ENCODE peak calls at places on chromosomes 16 and 17, in eight cellular contexts. Z is anterior cingulate cortex; J is esophagus squamous epithelium; M is effector CD4-positive, alpha-beta T cell; C is left ventricle myocardium superior; N is colonic mucosa; L is endothelial cell; Y is occipital lobe. T is an unnamed sample.

GRCh38 chr17:73192219-73192893 is 499 bp upstream of the COG1 start:
- DNase-seq in L (peak), Z (peak), N (peak), M (peak), C (peak), J (no peak), Y (peak), T (peak)

GRCh38 chr17:76188213-76189060 is 47.4 kb upstream of the FOXJ1 start:
- DNase-seq in N (no peak), L (no peak), Z (no peak), Y (no peak), C (no peak), M (no peak), J (no peak), T (no peak)

GRCh38 chr16:56368545-56368944 is 56.8 kb downstream of the AMFR start:
- DNase-seq in L (no peak), Z (no peak), M (no peak), C (no peak), N (no peak), J (no peak), Y (no peak), T (no peak)

GRCh38 chr16:80570106-80570478 is 29.3 kb downstream of the DYNLRB2 start:
- DNase-seq in L (no peak), J (no peak), N (no peak), M (no peak), Z (no peak), Y (no peak), C (no peak), T (no peak)

GRCh38 chr16:55323637-55324490 is at the start of gene IRX6:
- DNase-seq in M (no peak), J (no peak), Y (no peak), C (peak), L (peak), Z (no peak), N (no peak), T (peak)

GRCh38 chr16:50858376-50858775 is 116.5 kb downstream of the CYLD start:
- DNase-seq in C (no peak), Z (no peak), Y (no peak), M (no peak), J (no peak), L (no peak), N (no peak), T (no peak)

GRCh38 chr17:64780096-64781012 is 118.2 kb upstream of the SMURF2 start:
- DNase-seq in N (peak), Y (no peak), L (peak), J (no peak), C (peak), M (peak), Z (no peak), T (peak)

GRCh38 chr17:7440113-7440822 is 956 bp downstream of the FGF11 start:
- DNase-seq in C (peak), Y (no peak), Z (no peak), L (no peak), N (peak), J (no peak), M (no peak), T (peak)

GRCh38 chr17:52096056-52096455 is 62.5 kb downstream of the CA10 start:
- DNase-seq in C (no peak), L (no peak), Y (no peak), J (no peak), N (no peak), Z (no peak), M (no peak), T (no peak)

GRCh38 chr16:29710227-29711219 is 31.5 kb downstream of the QPRT start:
- DNase-seq in M (peak), Z (no peak), J (no peak), C (no peak), L (peak), N (peak), Y (no peak), T (no peak)

GRCh38 chr17:66976781-66977201 is 12.3 kb downstream of the CACNG4 start:
- DNase-seq in M (no peak), L (no peak), J (no peak), Z (no peak), C (peak), N (no peak), Y (no peak), T (no peak)

GRCh38 chr17:61581611-61582349 is 9.2 kb downstream of the NACA2 start:
- DNase-seq in L (no peak), C (no peak), Z (no peak), J (no peak), Y (no peak), N (no peak), M (no peak), T (no peak)

GRCh38 chr16:22284637-22285515 is 12.3 kb upstream of the POLR3E start:
- DNase-seq in M (no peak), C (no peak), L (no peak), J (no peak), Y (no peak), N (no peak), Z (no peak), T (no peak)

GRCh38 chr17:5516060-5516792 is 29.9 kb downstream of the MIS12 start:
- DNase-seq in L (no peak), C (no peak), M (no peak), J (no peak), Z (no peak), N (no peak), Y (no peak), T (no peak)

GRCh38 chr16:54783226-54783625 is 147.4 kb upstream of the IRX5 start:
- DNase-seq in N (no peak), M (no peak), J (no peak), C (no peak), Z (no peak), Y (no peak), L (no peak), T (no peak)

GRCh38 chr16:89199241-89200123 is 855 bp downstream of the SLC22A31 start:
- DNase-seq in Z (no peak), L (no peak), J (no peak), N (no peak), Y (no peak), M (no peak), C (no peak), T (no peak)

GRCh38 chr17:9071921-9072503 is 50.7 kb downstream of the NTN1 start:
- DNase-seq in L (no peak), Y (no peak), M (no peak), J (no peak), C (no peak), Z (no peak), N (no peak), T (no peak)

GRCh38 chr17:80891096-80892018 is 100.3 kb upstream of the CHMP6 start:
- DNase-seq in L (no peak), N (no peak), J (no peak), C (peak), Y (peak), Z (no peak), M (peak), T (no peak)

GRCh38 chr16:23188911-23189310 is 6.4 kb downstream of the SCNN1G start:
- DNase-seq in L (no peak), Z (no peak), N (no peak), J (no peak), M (no peak), Y (no peak), C (no peak), T (no peak)

GRCh38 chr17:81036128-81036891 is 1.4 kb downstream of the BAIAP2 start:
- DNase-seq in N (no peak), L (no peak), J (no peak), M (no peak), Y (no peak), Z (no peak), C (peak), T (no peak)

GRCh38 chr16:76583466-76583865 is 306.3 kb downstream of the CNTNAP4 start:
- DNase-seq in L (no peak), M (no peak), C (peak), Z (peak), J (no peak), N (no peak), Y (peak), T (no peak)

GRCh38 chr16:88678224-88678979 is 7.9 kb downstream of the SNAI3 start:
- DNase-seq in L (no peak), J (no peak), M (no peak), Y (no peak), Z (no peak), C (no peak), N (no peak), T (no peak)

GRCh38 chr17:78892936-78893379 is 10.0 kb downstream of the CEP295NL start:
- DNase-seq in Y (no peak), J (no peak), L (no peak), N (no peak), C (no peak), M (no peak), Z (no peak), T (no peak)

GRCh38 chr17:67390646-67391480 is 13.8 kb downstream of the PITPNC1 start:
- DNase-seq in Z (peak), Y (peak), M (peak), L (no peak), C (no peak), J (no peak), N (no peak), T (no peak)

GRCh38 chr17:75557075-75557851 is 30.3 kb upstream of the MYO15B start:
- DNase-seq in L (no peak), Y (peak), M (no peak), J (no peak), N (peak), Z (peak), C (no peak), T (no peak)

GRCh38 chr17:42849451-42850157 is 1.4 kb upstream of the AOC3 start:
- DNase-seq in M (no peak), N (no peak), L (no peak), Z (no peak), Y (no peak), C (no peak), J (no peak), T (no peak)

GRCh38 chr16:30996324-30996999 is 11.5 kb downstream of the HSD3B7 start:
- DNase-seq in C (no peak), J (no peak), M (no peak), N (peak), L (no peak), Z (no peak), Y (no peak), T (no peak)

GRCh38 chr17:46121165-46121764 is 72.0 kb downstream of the KANSL1 start:
- DNase-seq in C (no peak), N (no peak), J (no peak), L (no peak), M (no peak), Z (no peak), Y (no peak), T (no peak)

GRCh38 chr17:74610108-74610507 is 13.4 kb downstream of the CD300E start:
- DNase-seq in N (no peak), M (no peak), J (no peak), C (no peak), L (no peak), Y (no peak), Z (no peak), T (peak)

GRCh38 chr17:4711671-4712111 is 1.3 kb downstream of the ARRB2 start:
- DNase-seq in N (peak), Y (no peak), C (peak), L (no peak), Z (peak), J (no peak), M (no peak), T (no peak)

GRCh38 chr16:78227855-78228254 is 128.4 kb downstream of the WWOX start:
- DNase-seq in M (no peak), Y (no peak), L (no peak), J (no peak), Z (no peak), N (no peak), C (no peak), T (no peak)

GRCh38 chr17:77772899-77773358 is 185.6 kb upstream of the TNRC6C start:
- DNase-seq in M (no peak), L (no peak), Y (no peak), Z (no peak), N (no peak), C (no peak), J (no peak), T (no peak)

GRCh38 chr16:28538733-28539596 is at the start of gene NUPR1:
- DNase-seq in N (peak), Y (peak), L (no peak), Z (peak), M (no peak), C (peak), J (peak), T (peak)

GRCh38 chr16:19857593-19857992 is 27.1 kb downstream of the GPRC5B start:
- DNase-seq in N (no peak), C (no peak), M (no peak), Z (no peak), Y (no peak), J (no peak), L (no peak), T (no peak)

GRCh38 chr17:47980516-47980915 is 9.6 kb downstream of the CDK5RAP3 start:
- DNase-seq in M (no peak), L (no peak), C (no peak), Y (no peak), N (no peak), Z (no peak), J (no peak), T (no peak)

GRCh38 chr17:76709077-76709950 is 1.5 kb downstream of the MXRA7 start:
- DNase-seq in L (no peak), Y (peak), N (peak), J (no peak), C (peak), M (no peak), Z (peak), T (no peak)

GRCh38 chr16:84084570-84085270 is 32.0 kb downstream of the MBTPS1 start:
- DNase-seq in N (peak), J (no peak), L (peak), Z (no peak), C (peak), Y (no peak), M (peak), T (peak)

GRCh38 chr16:22813223-22813945 is 578 bp upstream of the HS3ST2 start:
- DNase-seq in Z (peak), J (no peak), N (peak), M (no peak), C (peak), L (peak), Y (peak), T (peak)

GRCh38 chr17:16950488-16950887 is 21.4 kb downstream of the TNFRSF13B start:
- DNase-seq in Y (no peak), C (no peak), M (no peak), Z (no peak), N (no peak), J (no peak), L (no peak), T (no peak)

GRCh38 chr16:68778551-68779231 is 41.6 kb downstream of the CDH1 start:
- DNase-seq in J (no peak), Y (no peak), N (peak), L (no peak), Z (no peak), M (no peak), C (no peak), T (peak)